ENCODE peak calls at places on chromosomes 12 and 14, in nine cellular contexts. One of them, this sample, is unnamed.

GRCh38 chr14:100890044-100890443 is 13.5 kb downstream of the RTL1 start:
- DNase-seq in C1 segment of cervical spinal cord: no peak
- DNase-seq in left ventricle myocardium inferior: no peak
- DNase-seq in amniotic stem cell: no peak
- DNase-seq in hippocampal formation: no peak
- DNase-seq in activated T-cell treated with anti-CD3 and anti-CD28 coated beads, Interleukin-2, amount 50 U/mL, for 1 hour: peak; percentile 3
- DNase-seq in stimulated activated naive CD8-positive, alpha-beta T cell treated with anti-CD3 and anti-CD28 coated beads, Interleukin-15, amount 100 ng/mL, for 72 hours: no peak
- DNase-seq in skeletal muscle cell: no peak
- DNase-seq in myocyte: no peak
- DNase-seq in this sample: no peak

GRCh38 chr12:12582895-12583303 is 20.2 kb upstream of the DUSP16 start:
- DNase-seq in activated T-cell treated with anti-CD3 and anti-CD28 coated beads, Interleukin-2, amount 50 U/mL, for 1 hour: no peak
- DNase-seq in amniotic stem cell: no peak
- DNase-seq in left ventricle myocardium inferior: no peak
- DNase-seq in myocyte: no peak
- DNase-seq in skeletal muscle cell: no peak
- DNase-seq in hippocampal formation: no peak
- DNase-seq in C1 segment of cervical spinal cord: no peak
- DNase-seq in stimulated activated naive CD8-positive, alpha-beta T cell treated with anti-CD3 and anti-CD28 coated beads, Interleukin-15, amount 100 ng/mL, for 72 hours: peak; percentile 73
- DNase-seq in this sample: no peak

GRCh38 chr14:104307246-104307626 is 168.8 kb downstream of the KIF26A start:
- DNase-seq in stimulated activated naive CD8-positive, alpha-beta T cell treated with anti-CD3 and anti-CD28 coated beads, Interleukin-15, amount 100 ng/mL, for 72 hours: no peak
- DNase-seq in skeletal muscle cell: no peak
- DNase-seq in myocyte: no peak
- DNase-seq in activated T-cell treated with anti-CD3 and anti-CD28 coated beads, Interleukin-2, amount 50 U/mL, for 1 hour: no peak
- DNase-seq in C1 segment of cervical spinal cord: no peak
- DNase-seq in left ventricle myocardium inferior: peak; percentile 7
- DNase-seq in amniotic stem cell: no peak
- DNase-seq in hippocampal formation: no peak
- DNase-seq in this sample: no peak

GRCh38 chr12:114339626-114340025 is 66.3 kb downstream of the TBX5 start:
- DNase-seq in activated T-cell treated with anti-CD3 and anti-CD28 coated beads, Interleukin-2, amount 50 U/mL, for 1 hour: no peak
- DNase-seq in amniotic stem cell: no peak
- DNase-seq in left ventricle myocardium inferior: no peak
- DNase-seq in skeletal muscle cell: peak; percentile 40
- DNase-seq in stimulated activated naive CD8-positive, alpha-beta T cell treated with anti-CD3 and anti-CD28 coated beads, Interleukin-15, amount 100 ng/mL, for 72 hours: no peak
- DNase-seq in myocyte: peak; percentile 9
- DNase-seq in C1 segment of cervical spinal cord: no peak
- DNase-seq in hippocampal formation: no peak
- DNase-seq in this sample: no peak

GRCh38 chr12:63400746-63401145 is 249.7 kb upstream of the AVPR1A start:
- DNase-seq in hippocampal formation: no peak
- DNase-seq in myocyte: no peak
- DNase-seq in C1 segment of cervical spinal cord: no peak
- DNase-seq in skeletal muscle cell: peak; percentile 17
- DNase-seq in activated T-cell treated with anti-CD3 and anti-CD28 coated beads, Interleukin-2, amount 50 U/mL, for 1 hour: no peak
- DNase-seq in left ventricle myocardium inferior: no peak
- DNase-seq in amniotic stem cell: no peak
- DNase-seq in stimulated activated naive CD8-positive, alpha-beta T cell treated with anti-CD3 and anti-CD28 coated beads, Interleukin-15, amount 100 ng/mL, for 72 hours: no peak
- DNase-seq in this sample: no peak

GRCh38 chr12:28925726-28926376 is 223.2 kb upstream of the FAR2 start:
- DNase-seq in stimulated activated naive CD8-positive, alpha-beta T cell treated with anti-CD3 and anti-CD28 coated beads, Interleukin-15, amount 100 ng/mL, for 72 hours: no peak
- DNase-seq in skeletal muscle cell: peak; percentile 25
- DNase-seq in myocyte: no peak
- DNase-seq in hippocampal formation: no peak
- DNase-seq in amniotic stem cell: no peak
- DNase-seq in C1 segment of cervical spinal cord: no peak
- DNase-seq in activated T-cell treated with anti-CD3 and anti-CD28 coated beads, Interleukin-2, amount 50 U/mL, for 1 hour: no peak
- DNase-seq in left ventricle myocardium inferior: no peak
- DNase-seq in this sample: no peak

GRCh38 chr14:52950410-52950897 is 396 bp downstream of the FERMT2 start:
- DNase-seq in C1 segment of cervical spinal cord: peak; percentile 31
- DNase-seq in left ventricle myocardium inferior: peak; percentile 58
- DNase-seq in skeletal muscle cell: no peak
- DNase-seq in amniotic stem cell: no peak
- DNase-seq in hippocampal formation: peak; percentile 59
- DNase-seq in stimulated activated naive CD8-positive, alpha-beta T cell treated with anti-CD3 and anti-CD28 coated beads, Interleukin-15, amount 100 ng/mL, for 72 hours: peak; percentile 19
- DNase-seq in myocyte: peak; percentile 68
- DNase-seq in activated T-cell treated with anti-CD3 and anti-CD28 coated beads, Interleukin-2, amount 50 U/mL, for 1 hour: peak; percentile 45
- DNase-seq in this sample: no peak

GRCh38 chr12:131608740-131609665 is 101.9 kb upstream of the SFSWAP start:
- DNase-seq in skeletal muscle cell: no peak
- DNase-seq in left ventricle myocardium inferior: peak; percentile 73
- DNase-seq in myocyte: peak; percentile 40
- DNase-seq in activated T-cell treated with anti-CD3 and anti-CD28 coated beads, Interleukin-2, amount 50 U/mL, for 1 hour: peak; percentile 71
- DNase-seq in hippocampal formation: peak; percentile 77
- DNase-seq in stimulated activated naive CD8-positive, alpha-beta T cell treated with anti-CD3 and anti-CD28 coated beads, Interleukin-15, amount 100 ng/mL, for 72 hours: peak; percentile 49
- DNase-seq in amniotic stem cell: peak; percentile 9
- DNase-seq in C1 segment of cervical spinal cord: peak; percentile 20
- DNase-seq in this sample: no peak

GRCh38 chr12:106282457-106283097 is 20.0 kb upstream of the TCP11L2 start:
- DNase-seq in activated T-cell treated with anti-CD3 and anti-CD28 coated beads, Interleukin-2, amount 50 U/mL, for 1 hour: peak; percentile 46
- DNase-seq in stimulated activated naive CD8-positive, alpha-beta T cell treated with anti-CD3 and anti-CD28 coated beads, Interleukin-15, amount 100 ng/mL, for 72 hours: peak; percentile 55
- DNase-seq in hippocampal formation: no peak
- DNase-seq in C1 segment of cervical spinal cord: no peak
- DNase-seq in myocyte: peak; percentile 47
- DNase-seq in amniotic stem cell: no peak
- DNase-seq in left ventricle myocardium inferior: peak; percentile 38
- DNase-seq in skeletal muscle cell: no peak
- DNase-seq in this sample: no peak

GRCh38 chr12:119613319-119613936 is 19.9 kb downstream of the TMEM233 start:
- DNase-seq in left ventricle myocardium inferior: no peak
- DNase-seq in stimulated activated naive CD8-positive, alpha-beta T cell treated with anti-CD3 and anti-CD28 coated beads, Interleukin-15, amount 100 ng/mL, for 72 hours: no peak
- DNase-seq in activated T-cell treated with anti-CD3 and anti-CD28 coated beads, Interleukin-2, amount 50 U/mL, for 1 hour: no peak
- DNase-seq in hippocampal formation: no peak
- DNase-seq in skeletal muscle cell: no peak
- DNase-seq in amniotic stem cell: no peak
- DNase-seq in C1 segment of cervical spinal cord: no peak
- DNase-seq in myocyte: peak; percentile 70
- DNase-seq in this sample: no peak

GRCh38 chr12:18828987-18829386 is 91.1 kb downstream of the CAPZA3 start:
- DNase-seq in left ventricle myocardium inferior: no peak
- DNase-seq in C1 segment of cervical spinal cord: no peak
- DNase-seq in hippocampal formation: no peak
- DNase-seq in skeletal muscle cell: no peak
- DNase-seq in activated T-cell treated with anti-CD3 and anti-CD28 coated beads, Interleukin-2, amount 50 U/mL, for 1 hour: no peak
- DNase-seq in amniotic stem cell: no peak
- DNase-seq in stimulated activated naive CD8-positive, alpha-beta T cell treated with anti-CD3 and anti-CD28 coated beads, Interleukin-15, amount 100 ng/mL, for 72 hours: no peak
- DNase-seq in myocyte: no peak
- DNase-seq in this sample: no peak

This sample was measured in GF-D8.